ENCODE peak calls at places on chromosomes 13 and 19, in ten cellular contexts. One of them, this sample, is unnamed.

GRCh38 chr19:55454787-55455243 is 6.6 kb downstream of the ISOC2 start:
- DNase-seq in MCF 10A: peak
- DNase-seq in Daoy: peak
- DNase-seq in osteocyte: no peak
- DNase-seq in cardiac muscle cell: peak
- DNase-seq in left cardiac atrium: no peak
- DNase-seq in T-helper 2 cell: peak
- DNase-seq in neural crest cell: peak
- DNase-seq in GM10248: peak
- DNase-seq in T-cell: peak
- DNase-seq in this sample: no peak

GRCh38 chr13:30142502-30143211 is 164.7 kb downstream of the KATNAL1 start:
- DNase-seq in MCF 10A: peak
- DNase-seq in Daoy: peak
- DNase-seq in osteocyte: peak
- DNase-seq in cardiac muscle cell: no peak
- DNase-seq in left cardiac atrium: no peak
- DNase-seq in T-helper 2 cell: no peak
- DNase-seq in neural crest cell: no peak
- DNase-seq in GM10248: no peak
- DNase-seq in T-cell: no peak
- DNase-seq in this sample: no peak

GRCh38 chr19:18814063-18814462 is 17.7 kb upstream of the UPF1 start:
- DNase-seq in MCF 10A: no peak
- DNase-seq in Daoy: no peak
- DNase-seq in osteocyte: no peak
- DNase-seq in cardiac muscle cell: no peak
- DNase-seq in left cardiac atrium: peak
- DNase-seq in T-helper 2 cell: no peak
- DNase-seq in neural crest cell: no peak
- DNase-seq in GM10248: no peak
- DNase-seq in T-cell: no peak
- DNase-seq in this sample: no peak

GRCh38 chr13:72970301-72970880 is 88.4 kb upstream of the KLF5 start:
- DNase-seq in MCF 10A: no peak
- DNase-seq in Daoy: no peak
- DNase-seq in osteocyte: no peak
- DNase-seq in cardiac muscle cell: no peak
- DNase-seq in left cardiac atrium: no peak
- DNase-seq in T-helper 2 cell: no peak
- DNase-seq in neural crest cell: no peak
- DNase-seq in GM10248: no peak
- DNase-seq in T-cell: no peak
- DNase-seq in this sample: no peak

GRCh38 chr19:2271516-2272103 is 10.4 kb downstream of the PEAK3 start:
- DNase-seq in MCF 10A: peak
- DNase-seq in Daoy: peak
- DNase-seq in osteocyte: no peak
- DNase-seq in cardiac muscle cell: no peak
- DNase-seq in left cardiac atrium: no peak
- DNase-seq in T-helper 2 cell: no peak
- DNase-seq in neural crest cell: no peak
- DNase-seq in GM10248: no peak
- DNase-seq in T-cell: no peak
- DNase-seq in this sample: no peak

GRCh38 chr13:49053215-49053614 is 77.5 kb downstream of the FNDC3A start:
- DNase-seq in MCF 10A: peak
- DNase-seq in Daoy: no peak
- DNase-seq in osteocyte: no peak
- DNase-seq in cardiac muscle cell: no peak
- DNase-seq in left cardiac atrium: no peak
- DNase-seq in T-helper 2 cell: no peak
- DNase-seq in neural crest cell: no peak
- DNase-seq in GM10248: no peak
- DNase-seq in T-cell: no peak
- DNase-seq in this sample: no peak

GRCh38 chr19:1364070-1364719 is 19.5 kb upstream of the NDUFS7 start:
- DNase-seq in MCF 10A: no peak
- DNase-seq in Daoy: no peak
- DNase-seq in osteocyte: no peak
- DNase-seq in cardiac muscle cell: no peak
- DNase-seq in left cardiac atrium: no peak
- DNase-seq in T-helper 2 cell: no peak
- DNase-seq in neural crest cell: no peak
- DNase-seq in GM10248: peak
- DNase-seq in T-cell: no peak
- DNase-seq in this sample: no peak

GRCh38 chr19:5578094-5578846 is 10.5 kb upstream of the TINCR start:
- DNase-seq in MCF 10A: peak
- DNase-seq in Daoy: peak
- DNase-seq in osteocyte: peak
- DNase-seq in cardiac muscle cell: peak
- DNase-seq in left cardiac atrium: peak
- DNase-seq in T-helper 2 cell: peak
- DNase-seq in neural crest cell: peak
- DNase-seq in GM10248: peak
- DNase-seq in T-cell: peak
- DNase-seq in this sample: peak

GRCh38 chr13:75935805-75936204 is 299.7 kb downstream of the LMO7 start:
- DNase-seq in MCF 10A: no peak
- DNase-seq in Daoy: no peak
- DNase-seq in osteocyte: no peak
- DNase-seq in cardiac muscle cell: no peak
- DNase-seq in left cardiac atrium: no peak
- DNase-seq in T-helper 2 cell: no peak
- DNase-seq in neural crest cell: no peak
- DNase-seq in GM10248: no peak
- DNase-seq in T-cell: no peak
- DNase-seq in this sample: no peak

GRCh38 chr19:1287622-1288527 is 2.2 kb downstream of the EFNA2 start:
- DNase-seq in MCF 10A: no peak
- DNase-seq in Daoy: no peak
- DNase-seq in osteocyte: no peak
- DNase-seq in cardiac muscle cell: no peak
- DNase-seq in left cardiac atrium: no peak
- DNase-seq in T-helper 2 cell: no peak
- DNase-seq in neural crest cell: no peak
- DNase-seq in GM10248: no peak
- DNase-seq in T-cell: no peak
- DNase-seq in this sample: no peak

GRCh38 chr13:37695200-37695599 is 96.6 kb upstream of the POSTN start:
- DNase-seq in MCF 10A: no peak
- DNase-seq in Daoy: no peak
- DNase-seq in osteocyte: no peak
- DNase-seq in cardiac muscle cell: no peak
- DNase-seq in left cardiac atrium: no peak
- DNase-seq in T-helper 2 cell: no peak
- DNase-seq in neural crest cell: no peak
- DNase-seq in GM10248: no peak
- DNase-seq in T-cell: no peak
- DNase-seq in this sample: no peak

GRCh38 chr19:37928527-37929286 is 21.7 kb downstream of the SIPA1L3 start:
- DNase-seq in MCF 10A: no peak
- DNase-seq in Daoy: no peak
- DNase-seq in osteocyte: no peak
- DNase-seq in cardiac muscle cell: no peak
- DNase-seq in left cardiac atrium: no peak
- DNase-seq in T-helper 2 cell: no peak
- DNase-seq in neural crest cell: no peak
- DNase-seq in GM10248: peak
- DNase-seq in T-cell: no peak
- DNase-seq in this sample: no peak

GRCh38 chr19:49295208-49295880 is 29.6 kb downstream of the SLC6A16 start:
- DNase-seq in MCF 10A: no peak
- DNase-seq in Daoy: no peak
- DNase-seq in osteocyte: no peak
- DNase-seq in cardiac muscle cell: no peak
- DNase-seq in left cardiac atrium: no peak
- DNase-seq in T-helper 2 cell: no peak
- DNase-seq in neural crest cell: no peak
- DNase-seq in GM10248: no peak
- DNase-seq in T-cell: no peak
- DNase-seq in this sample: no peak

GRCh38 chr13:96492758-96493157 is 402.9 kb downstream of the HS6ST3 start:
- DNase-seq in MCF 10A: no peak
- DNase-seq in Daoy: no peak
- DNase-seq in osteocyte: no peak
- DNase-seq in cardiac muscle cell: no peak
- DNase-seq in left cardiac atrium: no peak
- DNase-seq in T-helper 2 cell: no peak
- DNase-seq in neural crest cell: no peak
- DNase-seq in GM10248: no peak
- DNase-seq in T-cell: no peak
- DNase-seq in this sample: no peak

GRCh38 chr19:49475995-49476880 is 2.2 kb downstream of the FLT3LG start:
- DNase-seq in MCF 10A: no peak
- DNase-seq in Daoy: peak
- DNase-seq in osteocyte: no peak
- DNase-seq in cardiac muscle cell: peak
- DNase-seq in left cardiac atrium: peak
- DNase-seq in T-helper 2 cell: peak
- DNase-seq in neural crest cell: peak
- DNase-seq in GM10248: peak
- DNase-seq in T-cell: peak
- DNase-seq in this sample: no peak

GRCh38 chr19:5960005-5961001 is 17.6 kb downstream of the RANBP3 start:
- DNase-seq in MCF 10A: no peak
- DNase-seq in Daoy: no peak
- DNase-seq in osteocyte: no peak
- DNase-seq in cardiac muscle cell: peak
- DNase-seq in left cardiac atrium: peak
- DNase-seq in T-helper 2 cell: no peak
- DNase-seq in neural crest cell: no peak
- DNase-seq in GM10248: no peak
- DNase-seq in T-cell: no peak
- DNase-seq in this sample: peak

GRCh38 chr13:110303644-110304043 is 3.3 kb downstream of the COL4A1 start:
- DNase-seq in MCF 10A: no peak
- DNase-seq in Daoy: no peak
- DNase-seq in osteocyte: no peak
- DNase-seq in cardiac muscle cell: no peak
- DNase-seq in left cardiac atrium: no peak
- DNase-seq in T-helper 2 cell: no peak
- DNase-seq in neural crest cell: no peak
- DNase-seq in GM10248: no peak
- DNase-seq in T-cell: no peak
- DNase-seq in this sample: no peak

GRCh38 chr19:6718741-6719539 is 1.5 kb downstream of the C3 start:
- DNase-seq in MCF 10A: peak
- DNase-seq in Daoy: peak
- DNase-seq in osteocyte: no peak
- DNase-seq in cardiac muscle cell: peak
- DNase-seq in left cardiac atrium: peak
- DNase-seq in T-helper 2 cell: no peak
- DNase-seq in neural crest cell: no peak
- DNase-seq in GM10248: peak
- DNase-seq in T-cell: no peak
- DNase-seq in this sample: no peak

GRCh38 chr19:49338691-49339363 is 3.6 kb downstream of the CD37 start:
- DNase-seq in MCF 10A: peak
- DNase-seq in Daoy: peak
- DNase-seq in osteocyte: no peak
- DNase-seq in cardiac muscle cell: peak
- DNase-seq in left cardiac atrium: peak
- DNase-seq in T-helper 2 cell: no peak
- DNase-seq in neural crest cell: peak
- DNase-seq in GM10248: peak
- DNase-seq in T-cell: no peak
- DNase-seq in this sample: peak

GRCh38 chr19:42091300-42092266 is 15.6 kb downstream of the ZNF574 start:
- DNase-seq in MCF 10A: peak
- DNase-seq in Daoy: peak
- DNase-seq in osteocyte: no peak
- DNase-seq in cardiac muscle cell: peak
- DNase-seq in left cardiac atrium: peak
- DNase-seq in T-helper 2 cell: no peak
- DNase-seq in neural crest cell: no peak
- DNase-seq in GM10248: no peak
- DNase-seq in T-cell: no peak
- DNase-seq in this sample: no peak

GRCh38 chr19:46296722-46297431 is at the start of gene HIF3A:
- DNase-seq in MCF 10A: no peak
- DNase-seq in Daoy: peak
- DNase-seq in osteocyte: peak
- DNase-seq in cardiac muscle cell: peak
- DNase-seq in left cardiac atrium: peak
- DNase-seq in T-helper 2 cell: no peak
- DNase-seq in neural crest cell: peak
- DNase-seq in GM10248: no peak
- DNase-seq in T-cell: no peak
- DNase-seq in this sample: peak

GRCh38 chr19:44712864-44713515 is 14.0 kb downstream of the CEACAM16 start:
- DNase-seq in MCF 10A: no peak
- DNase-seq in Daoy: no peak
- DNase-seq in osteocyte: no peak
- DNase-seq in cardiac muscle cell: no peak
- DNase-seq in left cardiac atrium: no peak
- DNase-seq in T-helper 2 cell: no peak
- DNase-seq in neural crest cell: no peak
- DNase-seq in GM10248: no peak
- DNase-seq in T-cell: no peak
- DNase-seq in this sample: no peak

GRCh38 chr19:6020166-6020967 is 42.4 kb upstream of the RANBP3 start:
- DNase-seq in MCF 10A: no peak
- DNase-seq in Daoy: no peak
- DNase-seq in osteocyte: no peak
- DNase-seq in cardiac muscle cell: no peak
- DNase-seq in left cardiac atrium: peak
- DNase-seq in T-helper 2 cell: no peak
- DNase-seq in neural crest cell: no peak
- DNase-seq in GM10248: no peak
- DNase-seq in T-cell: no peak
- DNase-seq in this sample: no peak

GRCh38 chr13:39263033-39263432 is 224.8 kb downstream of the NHLRC3 start:
- DNase-seq in MCF 10A: peak
- DNase-seq in Daoy: peak
- DNase-seq in osteocyte: no peak
- DNase-seq in cardiac muscle cell: peak
- DNase-seq in left cardiac atrium: peak
- DNase-seq in T-helper 2 cell: peak
- DNase-seq in neural crest cell: peak
- DNase-seq in GM10248: peak
- DNase-seq in T-cell: no peak
- DNase-seq in this sample: no peak

This sample was measured in left ventricle myocardium inferior.